ENCODE peak calls at places on chromosomes 13 and 19, in five cellular contexts. A is heart left ventricle, G is osteoblast, N is PC-3, B is hepatocyte. S is an unnamed sample.

GRCh38 chr19:11735375-11735774 is 3.4 kb downstream of the ZNF823 start:
- DNase-seq in A (no peak), G (no peak), N (peak; percentile 27), B (no peak), S (no peak)

GRCh38 chr13:109957875-109958274 is 171.5 kb upstream of the IRS2 start:
- DNase-seq in A (no peak), G (no peak), N (no peak), B (no peak), S (no peak)

GRCh38 chr13:110716235-110716505 is 2.7 kb downstream of the ING1 start:
- DNase-seq in A (peak; percentile 73), G (peak; percentile 84), N (peak; percentile 40), B (peak; percentile 64), S (no peak)

GRCh38 chr13:51223284-51224270 is 1.4 kb downstream of the FAM124A start:
- DNase-seq in A (no peak), G (peak; percentile 68), N (no peak), B (no peak), S (peak; percentile 20)

GRCh38 chr13:37701972-37702371 is 103.4 kb upstream of the POSTN start:
- DNase-seq in A (no peak), G (peak; percentile 88), N (peak; percentile 50), B (peak; percentile 16), S (no peak)

GRCh38 chr13:70183041-70183440 is 74.8 kb upstream of the KLHL1 start:
- DNase-seq in A (no peak), G (no peak), N (peak; percentile 2), B (no peak), S (no peak)

GRCh38 chr13:36357692-36358091 is 11.5 kb upstream of the SPART start:
- DNase-seq in A (no peak), G (no peak), N (no peak), B (no peak), S (no peak)

GRCh38 chr19:45569619-45570421 is 14.8 kb downstream of the OPA3 start:
- DNase-seq in A (peak; percentile 83), G (no peak), N (peak; percentile 56), B (peak; percentile 48), S (peak; percentile 45)

GRCh38 chr19:45391346-45391745 is 13.5 kb downstream of the PPP1R13L start:
- DNase-seq in A (no peak), G (peak; percentile 72), N (peak; percentile 25), B (no peak), S (no peak)

GRCh38 chr19:42254083-42254849 is 662 bp downstream of the ERF start:
- DNase-seq in A (peak; percentile 86), G (peak; percentile 90), N (peak; percentile 48), B (peak; percentile 87), S (peak; percentile 72)

GRCh38 chr13:59475911-59476310 is 687.8 kb downstream of the DIAPH3 start:
- DNase-seq in A (no peak), G (no peak), N (no peak), B (no peak), S (no peak)

GRCh38 chr13:99371956-99372355 is 64.8 kb upstream of the GPR183 start:
- DNase-seq in A (no peak), G (no peak), N (no peak), B (no peak), S (no peak)

GRCh38 chr13:48770372-48770771 is 116.6 kb downstream of the CYSLTR2 start:
- DNase-seq in A (no peak), G (no peak), N (no peak), B (no peak), S (no peak)

GRCh38 chr19:6066661-6067646 is 43.3 kb downstream of the RFX2 start:
- DNase-seq in A (peak; percentile 91), G (peak; percentile 97), N (peak; percentile 92), B (peak; percentile 95), S (peak; percentile 91)

GRCh38 chr13:75647126-75647784 is 11.1 kb downstream of the LMO7 start:
- DNase-seq in A (no peak), G (peak; percentile 68), N (no peak), B (no peak), S (no peak)

GRCh38 chr19:4112367-4112766 is 11.6 kb downstream of the MAP2K2 start:
- DNase-seq in A (no peak), G (no peak), N (no peak), B (no peak), S (no peak)

GRCh38 chr13:114130131-114130707 is 2.2 kb downstream of the RASA3 start:
- DNase-seq in A (no peak), G (no peak), N (no peak), B (no peak), S (no peak)

DNA sequence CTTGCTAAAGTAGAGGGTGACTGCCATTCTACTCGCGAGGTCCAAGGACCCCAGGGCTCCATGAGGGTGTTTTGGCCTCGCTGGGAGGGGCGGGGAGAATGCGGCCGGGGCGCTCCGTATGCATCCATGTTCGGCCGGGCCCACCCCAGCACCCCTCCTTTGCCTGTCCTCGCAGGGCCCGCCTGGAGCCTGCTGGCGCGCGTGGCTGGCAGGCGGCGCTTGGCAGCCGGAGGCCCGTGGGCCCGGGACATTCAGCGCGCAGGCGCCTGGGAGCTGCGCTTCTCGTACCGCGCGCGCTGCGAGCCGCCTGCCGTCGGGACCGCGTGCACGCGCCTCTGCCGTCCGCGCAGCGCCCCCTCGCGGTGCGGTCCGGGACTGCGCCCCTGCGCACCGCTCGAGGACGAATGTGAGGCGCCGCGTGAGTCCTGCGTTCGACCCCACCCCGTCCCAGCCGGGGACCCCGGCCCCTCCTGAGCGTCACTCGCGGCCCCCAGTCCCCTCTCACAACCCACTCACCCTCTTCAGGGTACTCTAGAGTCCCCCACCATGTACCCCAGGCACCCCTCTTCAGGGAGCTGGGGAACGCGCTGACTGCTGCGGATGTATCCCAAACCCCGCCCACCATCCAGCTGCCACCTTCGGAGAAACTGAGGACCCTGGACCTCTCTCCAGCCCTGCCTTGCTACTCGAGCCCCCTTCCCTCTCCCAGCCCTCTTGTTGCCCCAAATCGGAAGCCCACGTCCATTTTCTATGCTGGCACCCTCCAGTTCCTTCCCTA is 4.1 kb downstream of the DLL3 start:
- DNase-seq in A (peak; percentile 84), G (peak; percentile 98), N (no peak), B (peak; percentile 87), S (peak; percentile 24)
- TF ChIP-seq CTCF in A (peak; percentile 70), G (peak; percentile 46), N (peak; percentile 50), B (peak; percentile 57), S (peak; percentile 85)

DNA sequence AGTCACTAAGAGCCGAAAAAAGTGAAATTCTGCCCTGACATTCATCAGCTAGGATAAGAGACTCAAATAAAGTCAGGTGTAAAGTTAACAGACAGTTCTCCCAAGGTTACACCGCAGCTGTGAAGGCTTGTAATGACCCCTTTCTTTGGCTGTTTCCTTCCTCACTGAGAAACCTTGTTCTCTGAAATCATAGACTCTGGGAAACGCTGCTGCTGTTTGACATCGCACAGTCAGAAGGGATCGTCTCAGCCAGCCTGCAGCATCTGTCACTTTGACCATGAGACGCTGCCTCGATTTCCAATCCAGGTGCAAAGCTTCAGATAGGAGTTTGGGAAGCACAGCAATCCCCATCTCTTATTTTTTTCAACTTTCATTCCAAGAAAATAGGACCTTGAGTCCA is 678 bp downstream of the BCAT2 start:
- DNase-seq in A (no peak), G (no peak), N (no peak), B (peak; percentile 7), S (no peak)
- H3K27ac ChIP-seq in A (peak overlapping the region; percentile 84), G (no peak overlapping the region), N (peak overlapping the region; percentile 21), B (peak overlapping the region; percentile 87), S (peak overlapping the region; percentile 83)

GRCh38 chr19:18119243-18120105 is 21.9 kb downstream of the MAST3 start:
- DNase-seq in A (no peak), G (peak; percentile 74), N (no peak), B (no peak), S (no peak)

GRCh38 chr19:18118420-18119242 is 21.1 kb downstream of the MAST3 start:
- DNase-seq in A (no peak), G (peak; percentile 87), N (no peak), B (no peak), S (no peak)

GRCh38 chr19:18117692-18118378 is 20.3 kb downstream of the MAST3 start:
- DNase-seq in A (peak; percentile 96), G (peak; percentile 100), N (peak; percentile 82), B (peak; percentile 97), S (peak; percentile 94)

GRCh38 chr19:18120127-18120526 is 22.5 kb downstream of the MAST3 start:
- DNase-seq in A (no peak), G (peak; percentile 81), N (no peak), B (no peak), S (no peak)

DNA sequence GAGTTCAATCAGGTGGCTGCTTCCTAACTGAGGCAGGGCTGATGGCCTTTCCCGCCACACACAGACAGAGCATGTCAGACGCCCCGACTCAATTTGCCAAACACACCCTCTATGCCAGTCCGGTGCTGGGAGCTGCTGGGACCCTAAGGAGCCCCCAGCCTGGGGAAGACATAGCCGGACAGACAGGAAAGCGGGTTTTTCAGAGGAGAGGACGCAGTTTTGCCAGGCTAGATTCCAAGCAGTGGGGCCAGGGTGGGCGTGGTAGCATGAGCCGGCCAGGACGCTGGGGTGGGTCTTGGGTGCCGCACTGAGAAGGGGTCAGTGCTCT is 19.8 kb downstream of the MAST3 start:
- DNase-seq in A (no peak), G (no peak), N (no peak), B (no peak), S (no peak)
- H3K4me1 ChIP-seq in A (peaks cover 21% of the 10 kb centered on the region), G (peaks cover 17% of the 10 kb centered on the region), N (peaks cover 16% of the 10 kb centered on the region), B (peaks cover 12% of the 10 kb centered on the region), S (peaks cover 4% of the 10 kb centered on the region)

GRCh38 chr19:36524617-36525016 is 3.5 kb downstream of the ZNF260 start:
- DNase-seq in A (no peak), G (no peak), N (no peak), B (no peak), S (no peak)

GRCh38 chr19:36526581-36526980 is 1.5 kb downstream of the ZNF260 start:
- DNase-seq in A (no peak), G (no peak), N (no peak), B (no peak), S (no peak)

GRCh38 chr19:36528921-36529518 is 949 bp upstream of the ZNF260 start:
- DNase-seq in A (no peak), G (peak; percentile 63), N (no peak), B (peak; percentile 39), S (no peak)

GRCh38 chr19:36527873-36528193 is 238 bp downstream of the ZNF260 start:
- DNase-seq in A (no peak), G (no peak), N (no peak), B (no peak), S (no peak)

GRCh38 chr19:36528194-36528920 is at the start of gene ZNF260:
- DNase-seq in A (peak; percentile 99), G (peak; percentile 95), N (peak; percentile 88), B (peak; percentile 98), S (peak; percentile 99)
- TF ChIP-seq CTCF in A (no peak), G (no peak), N (no peak), B (no peak), S (no peak)

S was measured in heart right ventricle.